ENCODE peak calls at places on chromosome 11, in eight cellular contexts. N, V, Z, T, D, E, K and J are unnamed samples. For H3K27me3 and H3K4me1, the result is how much of the 10 kb centered on the place peaks cover.

GRCh38 chr11:116059909-116060308 is 555.7 kb upstream of the CADM1 start:
- DNase-seq in V (no peak), Z (no peak), K (no peak), D (no peak), E (no peak), T (no peak), N (no peak), J (no peak)

GRCh38 chr11:32333335-32333991 is 101.9 kb downstream of the WT1 start:
- DNase-seq in N (peak), D (no peak), V (peak), E (peak), Z (peak), K (no peak), T (peak), J (no peak)

GRCh38 chr11:76455331-76455730 is 10.5 kb downstream of the EMSY start:
- DNase-seq in N (peak), Z (no peak), T (no peak), V (no peak), D (no peak), E (no peak), K (no peak), J (no peak)

GRCh38 chr11:77396911-77397310 is 77.0 kb downstream of the PAK1 start:
- DNase-seq in N (no peak), K (no peak), D (no peak), T (no peak), Z (no peak), V (no peak), E (no peak), J (no peak)

GRCh38 chr11:793556-793955 is 3.7 kb upstream of the CEND1 start:
- DNase-seq in D (no peak), K (no peak), Z (peak), N (no peak), E (no peak), T (no peak), V (peak), J (no peak)

GRCh38 chr11:29260939-29261705 is 755.7 kb downstream of the KCNA4 start:
- DNase-seq in D (no peak), T (no peak), V (peak), K (no peak), N (peak), E (no peak), Z (no peak), J (no peak)

GRCh38 chr11:72039108-72039850 is 40.6 kb downstream of the IL18BP start:
- DNase-seq in T (peak), Z (no peak), E (no peak), N (peak), K (peak), D (no peak), V (no peak), J (no peak)

GRCh38 chr11:68551223-68551622 is 90.7 kb downstream of the PPP6R3 start:
- DNase-seq in K (no peak), D (no peak), E (no peak), V (no peak), T (no peak), N (no peak), Z (no peak), J (no peak)

GRCh38 chr11:12983331-12983730 is 25.8 kb upstream of the RASSF10 start:
- DNase-seq in D (no peak), Z (no peak), E (no peak), V (no peak), T (no peak), K (no peak), N (no peak), J (no peak)

GRCh38 chr11:31813242-31813960 is 2.3 kb upstream of the PAX6 start:
- DNase-seq in K (peak), N (peak), E (no peak), V (no peak), D (no peak), T (no peak), Z (no peak), J (no peak)

GRCh38 chr11:2717561-2717960 is 17.8 kb upstream of the KCNQ1OT1 start:
- DNase-seq in T (no peak), V (no peak), Z (peak), N (no peak), E (no peak), D (no peak), K (no peak), J (no peak)

GRCh38 chr11:10326080-10326964 is 21.4 kb downstream of the ADM start:
- DNase-seq in E (no peak), Z (peak), K (peak), V (peak), N (peak), D (no peak), T (peak), J (no peak)

GRCh38 chr11:2807276-2807681 is 78.3 kb downstream of the CDKN1C start:
- DNase-seq in T (peak), K (peak), D (no peak), Z (peak), V (peak), N (peak), E (peak), J (no peak)

GRCh38 chr11:11620251-11620965 is 1.4 kb downstream of the GALNT18 start:
- DNase-seq in E (peak), T (peak), K (peak), N (peak), V (peak), D (no peak), Z (peak), J (no peak)

DNA sequence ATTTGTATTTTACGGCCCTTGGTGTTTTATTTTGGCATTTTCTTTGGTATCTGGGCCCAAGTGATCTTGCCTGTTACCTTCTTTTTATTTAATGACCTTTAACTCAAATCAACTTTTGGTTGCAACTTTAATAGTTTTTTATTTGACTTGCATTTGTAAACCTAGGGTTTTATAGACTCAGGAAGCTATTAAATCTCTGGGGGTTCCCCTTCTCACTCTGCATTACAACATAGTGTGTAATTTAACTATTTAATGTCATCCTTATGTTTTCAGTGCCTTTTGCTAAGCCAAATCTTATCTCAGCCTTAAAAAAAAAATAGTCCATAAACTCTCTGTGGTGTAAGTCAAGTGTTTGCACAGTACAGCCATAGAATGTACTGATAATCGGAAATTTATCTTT is 3.4 kb downstream of the FJX1 start:
- DNase-seq in T (no peak), Z (no peak), N (no peak), V (no peak), D (no peak), E (no peak), K (no peak), J (no peak)
- H3K4me3 ChIP-seq in T (no peak), Z (no peak), N (peak), V (no peak), D (peak), E (no peak), K (no peak), J (no peak)

DNA sequence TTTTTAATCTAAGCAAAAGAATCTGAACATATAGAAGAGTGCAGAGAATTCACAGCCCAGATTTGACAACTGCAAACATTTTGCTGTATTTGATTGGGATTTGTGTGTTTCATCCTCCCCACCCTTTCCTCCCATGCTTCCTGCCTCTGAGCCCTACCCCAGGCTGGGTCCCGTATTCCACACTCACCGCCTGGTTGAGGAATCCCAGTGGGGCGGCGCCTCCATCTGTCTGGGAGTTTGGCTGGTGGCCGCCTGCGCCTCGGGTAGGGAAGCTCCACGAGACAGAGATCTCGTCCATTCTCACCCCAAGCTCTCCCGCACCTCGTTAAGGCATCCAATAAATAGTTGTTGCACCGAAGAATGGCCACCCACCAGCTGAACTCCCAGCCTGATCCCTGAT is 105.9 kb upstream of the SLC22A12 start:
- DNase-seq in Z (no peak), E (no peak), K (no peak), D (no peak), T (no peak), N (no peak), V (no peak), J (no peak)
- H3K27me3 ChIP-seq in Z (under half), E (under half), K (under half), D (under half), T (under half), N (under half), V (under half), J (under half)

GRCh38 chr11:45076761-45077160 is 69.7 kb upstream of the PRDM11 start:
- DNase-seq in V (no peak), E (no peak), K (no peak), Z (no peak), T (no peak), N (no peak), D (peak), J (no peak)

GRCh38 chr11:45075952-45076351 is 70.5 kb upstream of the PRDM11 start:
- DNase-seq in T (no peak), Z (no peak), V (no peak), N (no peak), D (no peak), K (no peak), E (no peak), J (no peak)

GRCh38 chr11:45073575-45074225 is 72.7 kb upstream of the PRDM11 start:
- DNase-seq in N (no peak), Z (no peak), K (no peak), D (no peak), E (no peak), V (no peak), T (no peak), J (no peak)

GRCh38 chr11:45078236-45079074 is 68.0 kb upstream of the PRDM11 start:
- DNase-seq in E (no peak), T (no peak), V (no peak), Z (no peak), D (no peak), N (no peak), K (no peak), J (no peak)

DNA sequence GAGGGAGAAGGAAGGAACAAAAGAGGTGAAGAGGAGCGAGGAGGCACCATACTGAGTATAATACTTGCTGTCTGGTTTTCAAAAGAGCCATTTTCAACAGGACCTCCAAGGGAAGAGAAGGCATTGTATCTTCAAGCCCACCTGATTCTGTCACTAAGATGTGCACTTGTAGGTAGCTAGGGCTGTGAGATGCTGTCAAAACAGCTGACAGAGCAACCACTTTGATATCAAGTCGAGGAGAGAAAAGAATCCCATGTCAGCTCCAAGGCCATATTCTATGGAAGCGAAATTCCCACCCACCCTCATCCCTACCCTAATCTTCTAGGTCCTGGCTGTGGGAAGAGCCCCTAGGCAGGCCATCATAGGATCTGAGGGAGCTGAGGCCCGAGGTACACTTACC is 70.9 kb upstream of the PRDM11 start:
- DNase-seq in V (no peak), N (no peak), E (no peak), T (no peak), K (no peak), Z (no peak), D (no peak), J (no peak)
- H3K4me1 ChIP-seq in V (under half), N (under half), E (under half), T (under half), K (under half), Z (under half), D (under half), J (under half)

GRCh38 chr11:70678931-70679900 is 280.9 kb downstream of the CTTN start:
- DNase-seq in Z (no peak), E (peak), K (no peak), N (no peak), D (no peak), V (no peak), T (no peak), J (no peak)
- H3K4me3 ChIP-seq in Z (no peak), E (no peak), K (no peak), N (no peak), D (no peak), V (no peak), T (no peak), J (no peak)